ENCODE peak calls at places on chromosomes 16 and 17, in four cellular contexts. One of them, this sample, is unnamed.

GRCh38 chr17:77882481-77883212 is 75.9 kb upstream of the TNRC6C start:
- DNase-seq in SK-N-SH: no peak
- DNase-seq in dorsolateral prefrontal cortex: no peak
- DNase-seq in NCI-H187: no peak
- DNase-seq in this sample: no peak

GRCh38 chr17:34499576-34499975 is 79.8 kb upstream of the TMEM132E start:
- DNase-seq in dorsolateral prefrontal cortex: no peak
- DNase-seq in NCI-H187: no peak
- DNase-seq in SK-N-SH: no peak
- DNase-seq in this sample: peak; percentile 77

GRCh38 chr16:29023279-29024278 is 38.7 kb downstream of the LAT start:
- DNase-seq in SK-N-SH: no peak
- DNase-seq in dorsolateral prefrontal cortex: no peak
- DNase-seq in NCI-H187: no peak
- DNase-seq in this sample: no peak

GRCh38 chr16:61313931-61314330 is 722.3 kb downstream of the CDH8 start:
- DNase-seq in SK-N-SH: no peak
- DNase-seq in dorsolateral prefrontal cortex: no peak
- DNase-seq in NCI-H187: no peak
- DNase-seq in this sample: no peak

GRCh38 chr17:19363114-19363438 is 553 bp upstream of the B9D1 start:
- DNase-seq in NCI-H187: no peak
- DNase-seq in dorsolateral prefrontal cortex: no peak
- DNase-seq in SK-N-SH: no peak
- DNase-seq in this sample: no peak

GRCh38 chr17:2776589-2777241 is 19.5 kb upstream of the RAP1GAP2 start:
- DNase-seq in NCI-H187: no peak
- DNase-seq in dorsolateral prefrontal cortex: no peak
- DNase-seq in SK-N-SH: peak; percentile 89
- DNase-seq in this sample: peak; percentile 83

GRCh38 chr17:28180449-28180848 is 138.0 kb downstream of the NLK start:
- DNase-seq in SK-N-SH: no peak
- DNase-seq in NCI-H187: no peak
- DNase-seq in dorsolateral prefrontal cortex: no peak
- DNase-seq in this sample: no peak

GRCh38 chr17:41510251-41511065 is 5.0 kb upstream of the KRT13 start:
- DNase-seq in SK-N-SH: no peak
- DNase-seq in NCI-H187: no peak
- DNase-seq in dorsolateral prefrontal cortex: no peak
- DNase-seq in this sample: no peak

GRCh38 chr16:67389911-67390815 is 3.1 kb downstream of the TPPP3 start:
- DNase-seq in NCI-H187: no peak
- DNase-seq in dorsolateral prefrontal cortex: peak; percentile 55
- DNase-seq in SK-N-SH: no peak
- DNase-seq in this sample: no peak

GRCh38 chr16:27505297-27506236 is 44.1 kb downstream of the GTF3C1 start:
- DNase-seq in dorsolateral prefrontal cortex: no peak
- DNase-seq in SK-N-SH: no peak
- DNase-seq in NCI-H187: no peak
- DNase-seq in this sample: no peak

GRCh38 chr16:1108299-1109252 is 12.5 kb upstream of the C1QTNF8 start:
- DNase-seq in SK-N-SH: no peak
- DNase-seq in NCI-H187: no peak
- DNase-seq in dorsolateral prefrontal cortex: peak; percentile 33
- DNase-seq in this sample: no peak

GRCh38 chr17:16652847-16653366 is 743 bp downstream of the ZNF624 start:
- DNase-seq in dorsolateral prefrontal cortex: no peak
- DNase-seq in NCI-H187: no peak
- DNase-seq in SK-N-SH: no peak
- DNase-seq in this sample: no peak

GRCh38 chr16:87201052-87201451 is 116.1 kb downstream of the C16orf95 start:
- DNase-seq in SK-N-SH: no peak
- DNase-seq in NCI-H187: no peak
- DNase-seq in dorsolateral prefrontal cortex: no peak
- DNase-seq in this sample: no peak

GRCh38 chr17:37284198-37284597 is 91.6 kb upstream of the C17orf78 start:
- DNase-seq in NCI-H187: no peak
- DNase-seq in dorsolateral prefrontal cortex: no peak
- DNase-seq in SK-N-SH: no peak
- DNase-seq in this sample: no peak

GRCh38 chr17:63512896-63513644 is 10.1 kb upstream of the KCNH6 start:
- DNase-seq in NCI-H187: no peak
- DNase-seq in SK-N-SH: no peak
- DNase-seq in dorsolateral prefrontal cortex: no peak
- DNase-seq in this sample: no peak

GRCh38 chr17:12983986-12984932 is 33.6 kb downstream of the ELAC2 start:
- DNase-seq in NCI-H187: no peak
- DNase-seq in SK-N-SH: no peak
- DNase-seq in dorsolateral prefrontal cortex: no peak
- DNase-seq in this sample: peak; percentile 66

GRCh38 chr17:40984226-40984625 is at the start of gene KRT40:
- DNase-seq in dorsolateral prefrontal cortex: no peak
- DNase-seq in SK-N-SH: no peak
- DNase-seq in NCI-H187: no peak
- DNase-seq in this sample: no peak

GRCh38 chr17:37772982-37773381 is 28.1 kb upstream of the HNF1B start:
- DNase-seq in NCI-H187: no peak
- DNase-seq in dorsolateral prefrontal cortex: no peak
- DNase-seq in SK-N-SH: no peak
- DNase-seq in this sample: no peak

GRCh38 chr17:82315703-82316358 is 1.6 kb downstream of the CD7 start:
- DNase-seq in NCI-H187: no peak
- DNase-seq in SK-N-SH: no peak
- DNase-seq in dorsolateral prefrontal cortex: no peak
- DNase-seq in this sample: no peak

GRCh38 chr17:46742539-46743270 is 75.8 kb downstream of the WNT3 start:
- DNase-seq in dorsolateral prefrontal cortex: no peak
- DNase-seq in SK-N-SH: no peak
- DNase-seq in NCI-H187: no peak
- DNase-seq in this sample: no peak

GRCh38 chr17:56725144-56725543 is 108.6 kb downstream of the C17orf67 start:
- DNase-seq in dorsolateral prefrontal cortex: no peak
- DNase-seq in NCI-H187: no peak
- DNase-seq in SK-N-SH: no peak
- DNase-seq in this sample: no peak

GRCh38 chr17:42680331-42680808 is 1.3 kb downstream of the CCR10 start:
- DNase-seq in SK-N-SH: no peak
- DNase-seq in NCI-H187: no peak
- DNase-seq in dorsolateral prefrontal cortex: no peak
- DNase-seq in this sample: no peak

GRCh38 chr16:8720080-8720966 is 45.9 kb downstream of the ABAT start:
- DNase-seq in SK-N-SH: peak; percentile 80
- DNase-seq in NCI-H187: peak; percentile 80
- DNase-seq in dorsolateral prefrontal cortex: no peak
- DNase-seq in this sample: peak; percentile 89

GRCh38 chr16:17461951-17462729 is 8.6 kb downstream of the XYLT1 start:
- DNase-seq in NCI-H187: no peak
- DNase-seq in SK-N-SH: no peak
- DNase-seq in dorsolateral prefrontal cortex: no peak
- DNase-seq in this sample: no peak

GRCh38 chr16:22071352-22071923 is 20.9 kb upstream of the VWA3A start:
- DNase-seq in SK-N-SH: no peak
- DNase-seq in dorsolateral prefrontal cortex: no peak
- DNase-seq in NCI-H187: no peak
- DNase-seq in this sample: no peak

GRCh38 chr16:1960665-1961630 is 1.6 kb downstream of the NDUFB10 start:
- DNase-seq in NCI-H187: no peak
- DNase-seq in SK-N-SH: no peak
- DNase-seq in dorsolateral prefrontal cortex: no peak
- DNase-seq in this sample: no peak

GRCh38 chr16:14454391-14454790 is 175.7 kb downstream of the PARN start:
- DNase-seq in SK-N-SH: no peak
- DNase-seq in NCI-H187: no peak
- DNase-seq in dorsolateral prefrontal cortex: no peak
- DNase-seq in this sample: no peak

GRCh38 chr17:47882695-47883588 is 13.1 kb upstream of the SP2 start:
- DNase-seq in dorsolateral prefrontal cortex: no peak
- DNase-seq in NCI-H187: no peak
- DNase-seq in SK-N-SH: no peak
- DNase-seq in this sample: no peak

GRCh38 chr17:17783121-17783824 is 53.5 kb downstream of the SREBF1 start:
- DNase-seq in SK-N-SH: peak; percentile 76
- DNase-seq in dorsolateral prefrontal cortex: peak; percentile 56
- DNase-seq in NCI-H187: peak; percentile 40
- DNase-seq in this sample: peak; percentile 94

GRCh38 chr17:19508327-19508867 is 25.3 kb upstream of the SLC47A1 start:
- DNase-seq in NCI-H187: no peak
- DNase-seq in dorsolateral prefrontal cortex: no peak
- DNase-seq in SK-N-SH: peak; percentile 75
- DNase-seq in this sample: peak; percentile 69

GRCh38 chr16:80084614-80085013 is 456.2 kb upstream of the DYNLRB2 start:
- DNase-seq in dorsolateral prefrontal cortex: no peak
- DNase-seq in NCI-H187: peak; percentile 33
- DNase-seq in SK-N-SH: no peak
- DNase-seq in this sample: peak; percentile 89

GRCh38 chr16:15457958-15458357 is 23.6 kb downstream of the BMERB1 start:
- DNase-seq in SK-N-SH: no peak
- DNase-seq in NCI-H187: no peak
- DNase-seq in dorsolateral prefrontal cortex: no peak
- DNase-seq in this sample: no peak

GRCh38 chr17:48592592-48592991 is 987 bp downstream of the HOXB5 start:
- DNase-seq in dorsolateral prefrontal cortex: no peak
- DNase-seq in NCI-H187: no peak
- DNase-seq in SK-N-SH: no peak
- DNase-seq in this sample: no peak

This sample was measured in islet precursor cell.